ENCODE peak calls at places on chromosomes 11 and 22, in eight cellular contexts. Y is effector memory CD8-positive, alpha-beta T cell; U is stimulated activated CD8-positive, alpha-beta memory T cell treated with anti-CD3 and anti-CD28 coated beads, Interleukin-15, amount 100 ng/mL, for 4 hours; H is HFFc6; M is NCI-H1694 treated with DMSO at 0.1 percent for 48 hours; E is RWPE1; V is BJ; F is astrocyte of the spinal cord. R is an unnamed sample.

GRCh38 chr11:4683020-4683419 is 14.6 kb downstream of the OR51E2 start:
- DNase-seq in Y (no peak), U (no peak), H (no peak), M (no peak), E (peak), V (no peak), F (peak), R (no peak)

GRCh38 chr11:10348650-10349280 is 43.9 kb downstream of the ADM start:
- DNase-seq in Y (no peak), U (no peak), H (peak), M (no peak), E (no peak), V (peak), F (peak), R (no peak)

GRCh38 chr11:107924306-107924705 is 3.9 kb upstream of the RAB39A start:
- DNase-seq in Y (no peak), U (no peak), H (no peak), M (no peak), E (no peak), V (no peak), F (no peak), R (no peak)

GRCh38 chr11:120492486-120492885 is 19.1 kb upstream of the GRIK4 start:
- DNase-seq in Y (no peak), U (no peak), H (no peak), M (no peak), E (no peak), V (no peak), F (no peak), R (no peak)

GRCh38 chr22:45863981-45864751 is 112.8 kb downstream of the WNT7B start:
- DNase-seq in Y (peak), U (peak), H (peak), M (peak), E (peak), V (no peak), F (peak), R (peak)

GRCh38 chr11:57536947-57537654 is at the start of gene SMTNL1:
- DNase-seq in Y (no peak), U (no peak), H (no peak), M (no peak), E (no peak), V (no peak), F (no peak), R (no peak)

GRCh38 chr11:60932605-60933346 is 8.5 kb downstream of the TMEM132A start:
- DNase-seq in Y (no peak), U (no peak), H (no peak), M (no peak), E (no peak), V (no peak), F (peak), R (no peak)

GRCh38 chr11:24885580-24886173 is 388.8 kb downstream of the LUZP2 start:
- DNase-seq in Y (no peak), U (no peak), H (no peak), M (no peak), E (no peak), V (no peak), F (no peak), R (no peak)

GRCh38 chr11:99739464-99740089 is 718.8 kb downstream of the CNTN5 start:
- DNase-seq in Y (no peak), U (no peak), H (no peak), M (peak), E (peak), V (no peak), F (peak), R (no peak)

GRCh38 chr22:17109113-17109865 is 11.9 kb downstream of the TMEM121B start:
- DNase-seq in Y (no peak), U (no peak), H (no peak), M (no peak), E (no peak), V (no peak), F (no peak), R (no peak)

GRCh38 chr11:114179234-114179941 is 116.8 kb upstream of the NNMT start:
- DNase-seq in Y (no peak), U (no peak), H (no peak), M (no peak), E (no peak), V (no peak), F (peak), R (no peak)

GRCh38 chr11:74470526-74470925 is 3.2 kb upstream of the KCNE3 start:
- DNase-seq in Y (no peak), U (no peak), H (no peak), M (peak), E (no peak), V (no peak), F (no peak), R (no peak)

GRCh38 chr11:28231475-28231874 is 123.3 kb downstream of the METTL15 start:
- DNase-seq in Y (no peak), U (no peak), H (no peak), M (no peak), E (no peak), V (no peak), F (peak), R (no peak)

GRCh38 chr11:13343931-13344717 is 66.5 kb downstream of the BMAL1 start:
- DNase-seq in Y (peak), U (no peak), H (peak), M (peak), E (peak), V (no peak), F (peak), R (peak)

GRCh38 chr11:1943576-1943975 is 3.6 kb upstream of the MRPL23 start:
- DNase-seq in Y (no peak), U (no peak), H (no peak), M (no peak), E (no peak), V (no peak), F (no peak), R (no peak)

R was measured in T-helper 22 cell.